ENCODE peak calls at places on chromosome 10, in ten cellular contexts. One of them, this sample, is unnamed.

GRCh38 chr10:102523250-102524029 is 19.7 kb downstream of the SUFU start:
- DNase-seq in fibroblast of lung: peak; percentile 51
- DNase-seq in fibroblast of mammary gland: peak; percentile 90
- DNase-seq in breast epithelium: no peak
- DNase-seq in HFFc6: peak; percentile 51
- DNase-seq in fibroblast of the aortic adventitia: peak; percentile 92
- DNase-seq in hepatocyte: no peak
- DNase-seq in WTC11: no peak
- DNase-seq in activated CD8-positive, alpha-beta T cell treated with anti-CD3 and anti-CD28 coated beads for 36 hours: peak; percentile 18
- DNase-seq in bronchial epithelial cell: no peak
- DNase-seq in this sample: no peak

GRCh38 chr10:43064331-43065075 is 12.4 kb upstream of the RET start:
- DNase-seq in hepatocyte: no peak
- DNase-seq in WTC11: no peak
- DNase-seq in HFFc6: no peak
- DNase-seq in bronchial epithelial cell: no peak
- DNase-seq in activated CD8-positive, alpha-beta T cell treated with anti-CD3 and anti-CD28 coated beads for 36 hours: no peak
- DNase-seq in fibroblast of the aortic adventitia: no peak
- DNase-seq in fibroblast of lung: no peak
- DNase-seq in fibroblast of mammary gland: no peak
- DNase-seq in breast epithelium: no peak
- DNase-seq in this sample: no peak

GRCh38 chr10:58177362-58177947 is 90.2 kb downstream of the IPMK start:
- DNase-seq in bronchial epithelial cell: peak; percentile 44
- DNase-seq in fibroblast of lung: peak; percentile 64
- DNase-seq in fibroblast of mammary gland: peak; percentile 52
- DNase-seq in activated CD8-positive, alpha-beta T cell treated with anti-CD3 and anti-CD28 coated beads for 36 hours: no peak
- DNase-seq in HFFc6: no peak
- DNase-seq in fibroblast of the aortic adventitia: peak; percentile 66
- DNase-seq in hepatocyte: peak; percentile 23
- DNase-seq in WTC11: no peak
- DNase-seq in breast epithelium: no peak
- DNase-seq in this sample: no peak

GRCh38 chr10:7401156-7401555 is 9.7 kb downstream of the SFMBT2 start:
- DNase-seq in WTC11: no peak
- DNase-seq in fibroblast of lung: no peak
- DNase-seq in HFFc6: no peak
- DNase-seq in fibroblast of mammary gland: no peak
- DNase-seq in hepatocyte: no peak
- DNase-seq in activated CD8-positive, alpha-beta T cell treated with anti-CD3 and anti-CD28 coated beads for 36 hours: no peak
- DNase-seq in bronchial epithelial cell: no peak
- DNase-seq in fibroblast of the aortic adventitia: no peak
- DNase-seq in breast epithelium: no peak
- DNase-seq in this sample: no peak

GRCh38 chr10:85420501-85421191 is 945.9 kb downstream of the GRID1 start:
- DNase-seq in breast epithelium: no peak
- DNase-seq in fibroblast of mammary gland: no peak
- DNase-seq in bronchial epithelial cell: no peak
- DNase-seq in activated CD8-positive, alpha-beta T cell treated with anti-CD3 and anti-CD28 coated beads for 36 hours: no peak
- DNase-seq in fibroblast of lung: no peak
- DNase-seq in HFFc6: no peak
- DNase-seq in hepatocyte: no peak
- DNase-seq in WTC11: peak; percentile 70
- DNase-seq in fibroblast of the aortic adventitia: no peak
- DNase-seq in this sample: no peak

GRCh38 chr10:73771722-73772279 is 10.0 kb upstream of the CHCHD1 start:
- DNase-seq in fibroblast of mammary gland: peak; percentile 73
- DNase-seq in fibroblast of the aortic adventitia: peak; percentile 81
- DNase-seq in breast epithelium: no peak
- DNase-seq in HFFc6: no peak
- DNase-seq in bronchial epithelial cell: peak; percentile 46
- DNase-seq in hepatocyte: peak; percentile 92
- DNase-seq in fibroblast of lung: peak; percentile 80
- DNase-seq in WTC11: peak; percentile 79
- DNase-seq in activated CD8-positive, alpha-beta T cell treated with anti-CD3 and anti-CD28 coated beads for 36 hours: peak; percentile 82
- DNase-seq in this sample: peak; percentile 27

GRCh38 chr10:3499120-3499519 is 285.9 kb downstream of the KLF6 start:
- DNase-seq in hepatocyte: no peak
- DNase-seq in HFFc6: no peak
- DNase-seq in fibroblast of lung: peak; percentile 56
- DNase-seq in WTC11: no peak
- DNase-seq in breast epithelium: no peak
- DNase-seq in fibroblast of the aortic adventitia: peak; percentile 46
- DNase-seq in activated CD8-positive, alpha-beta T cell treated with anti-CD3 and anti-CD28 coated beads for 36 hours: no peak
- DNase-seq in bronchial epithelial cell: peak; percentile 66
- DNase-seq in fibroblast of mammary gland: no peak
- DNase-seq in this sample: no peak

GRCh38 chr10:102645741-102646609 is 1.7 kb downstream of the TRIM8 start:
- DNase-seq in fibroblast of mammary gland: peak; percentile 99
- DNase-seq in WTC11: peak; percentile 47
- DNase-seq in hepatocyte: peak; percentile 88
- DNase-seq in HFFc6: peak; percentile 93
- DNase-seq in fibroblast of the aortic adventitia: peak; percentile 95
- DNase-seq in activated CD8-positive, alpha-beta T cell treated with anti-CD3 and anti-CD28 coated beads for 36 hours: peak; percentile 92
- DNase-seq in breast epithelium: peak; percentile 82
- DNase-seq in fibroblast of lung: peak; percentile 99
- DNase-seq in bronchial epithelial cell: peak; percentile 95
- DNase-seq in this sample: peak; percentile 62

GRCh38 chr10:117342638-117343037 is 32.6 kb downstream of the PDZD8 start:
- DNase-seq in HFFc6: peak; percentile 70
- DNase-seq in bronchial epithelial cell: peak; percentile 43
- DNase-seq in fibroblast of lung: peak; percentile 88
- DNase-seq in fibroblast of mammary gland: peak; percentile 70
- DNase-seq in WTC11: no peak
- DNase-seq in activated CD8-positive, alpha-beta T cell treated with anti-CD3 and anti-CD28 coated beads for 36 hours: no peak
- DNase-seq in breast epithelium: no peak
- DNase-seq in hepatocyte: no peak
- DNase-seq in fibroblast of the aortic adventitia: peak; percentile 94
- DNase-seq in this sample: no peak

GRCh38 chr10:5242585-5242984 is 45.9 kb downstream of the AKR1C4 start:
- DNase-seq in activated CD8-positive, alpha-beta T cell treated with anti-CD3 and anti-CD28 coated beads for 36 hours: no peak
- DNase-seq in hepatocyte: no peak
- DNase-seq in fibroblast of mammary gland: no peak
- DNase-seq in fibroblast of the aortic adventitia: no peak
- DNase-seq in HFFc6: no peak
- DNase-seq in fibroblast of lung: no peak
- DNase-seq in breast epithelium: no peak
- DNase-seq in bronchial epithelial cell: peak; percentile 13
- DNase-seq in WTC11: no peak
- DNase-seq in this sample: no peak

GRCh38 chr10:124403548-124403947 is 15.2 kb downstream of the OAT start:
- DNase-seq in HFFc6: peak; percentile 81
- DNase-seq in WTC11: peak; percentile 30
- DNase-seq in hepatocyte: peak; percentile 90
- DNase-seq in fibroblast of lung: peak; percentile 86
- DNase-seq in fibroblast of mammary gland: peak; percentile 86
- DNase-seq in breast epithelium: no peak
- DNase-seq in bronchial epithelial cell: peak; percentile 83
- DNase-seq in fibroblast of the aortic adventitia: peak; percentile 82
- DNase-seq in activated CD8-positive, alpha-beta T cell treated with anti-CD3 and anti-CD28 coated beads for 36 hours: peak; percentile 48
- DNase-seq in this sample: no peak

GRCh38 chr10:124409696-124410095 is 9.0 kb downstream of the OAT start:
- DNase-seq in fibroblast of the aortic adventitia: peak; percentile 38
- DNase-seq in WTC11: no peak
- DNase-seq in breast epithelium: no peak
- DNase-seq in fibroblast of lung: no peak
- DNase-seq in bronchial epithelial cell: no peak
- DNase-seq in hepatocyte: no peak
- DNase-seq in activated CD8-positive, alpha-beta T cell treated with anti-CD3 and anti-CD28 coated beads for 36 hours: no peak
- DNase-seq in HFFc6: no peak
- DNase-seq in fibroblast of mammary gland: no peak
- DNase-seq in this sample: no peak

GRCh38 chr10:124414077-124414476 is 4.6 kb downstream of the OAT start:
- DNase-seq in bronchial epithelial cell: no peak
- DNase-seq in fibroblast of lung: peak; percentile 66
- DNase-seq in activated CD8-positive, alpha-beta T cell treated with anti-CD3 and anti-CD28 coated beads for 36 hours: no peak
- DNase-seq in fibroblast of mammary gland: peak; percentile 46
- DNase-seq in fibroblast of the aortic adventitia: peak; percentile 83
- DNase-seq in breast epithelium: no peak
- DNase-seq in WTC11: no peak
- DNase-seq in hepatocyte: no peak
- DNase-seq in HFFc6: no peak
- DNase-seq in this sample: no peak

GRCh38 chr10:124407451-124407850 is 11.3 kb downstream of the OAT start:
- DNase-seq in breast epithelium: no peak
- DNase-seq in activated CD8-positive, alpha-beta T cell treated with anti-CD3 and anti-CD28 coated beads for 36 hours: no peak
- DNase-seq in fibroblast of mammary gland: no peak
- DNase-seq in HFFc6: no peak
- DNase-seq in bronchial epithelial cell: no peak
- DNase-seq in fibroblast of the aortic adventitia: no peak
- DNase-seq in fibroblast of lung: no peak
- DNase-seq in WTC11: no peak
- DNase-seq in hepatocyte: no peak
- DNase-seq in this sample: no peak

GRCh38 chr10:124408357-124408756 is 10.4 kb downstream of the OAT start:
- DNase-seq in breast epithelium: no peak
- DNase-seq in WTC11: no peak
- DNase-seq in HFFc6: no peak
- DNase-seq in fibroblast of the aortic adventitia: no peak
- DNase-seq in hepatocyte: no peak
- DNase-seq in activated CD8-positive, alpha-beta T cell treated with anti-CD3 and anti-CD28 coated beads for 36 hours: no peak
- DNase-seq in fibroblast of lung: no peak
- DNase-seq in fibroblast of mammary gland: no peak
- DNase-seq in bronchial epithelial cell: no peak
- DNase-seq in this sample: no peak
- TF ChIP-seq CTCF in breast epithelium: no peak
- TF ChIP-seq CTCF in WTC11: no peak
- TF ChIP-seq CTCF in HFFc6: no peak
- TF ChIP-seq CTCF in fibroblast of the aortic adventitia: no peak
- TF ChIP-seq CTCF in hepatocyte: no peak
- TF ChIP-seq CTCF in activated CD8-positive, alpha-beta T cell treated with anti-CD3 and anti-CD28 coated beads for 36 hours: no peak
- TF ChIP-seq CTCF in fibroblast of lung: no peak
- TF ChIP-seq CTCF in fibroblast of mammary gland: no peak
- TF ChIP-seq CTCF in bronchial epithelial cell: no peak
- TF ChIP-seq CTCF in this sample: no peak

GRCh38 chr10:96556003-96556402 is 30.8 kb downstream of the TM9SF3 start:
- DNase-seq in breast epithelium: no peak
- DNase-seq in fibroblast of lung: peak; percentile 19
- DNase-seq in fibroblast of mammary gland: peak; percentile 20
- DNase-seq in WTC11: no peak
- DNase-seq in HFFc6: peak; percentile 25
- DNase-seq in activated CD8-positive, alpha-beta T cell treated with anti-CD3 and anti-CD28 coated beads for 36 hours: no peak
- DNase-seq in fibroblast of the aortic adventitia: peak; percentile 11
- DNase-seq in hepatocyte: peak; percentile 20
- DNase-seq in bronchial epithelial cell: peak; percentile 24
- DNase-seq in this sample: no peak
- TF ChIP-seq CTCF in breast epithelium: no peak
- TF ChIP-seq CTCF in fibroblast of lung: peak; percentile 37
- TF ChIP-seq CTCF in fibroblast of mammary gland: peak; percentile 39
- TF ChIP-seq CTCF in WTC11: no peak
- TF ChIP-seq CTCF in HFFc6: peak; percentile 68
- TF ChIP-seq CTCF in activated CD8-positive, alpha-beta T cell treated with anti-CD3 and anti-CD28 coated beads for 36 hours: peak; percentile 33
- TF ChIP-seq CTCF in fibroblast of the aortic adventitia: peak; percentile 34
- TF ChIP-seq CTCF in hepatocyte: peak; percentile 50
- TF ChIP-seq CTCF in bronchial epithelial cell: peak; percentile 32
- TF ChIP-seq CTCF in this sample: no peak

GRCh38 chr10:95325863-95326262 is 35.1 kb upstream of the PDLIM1 start:
- DNase-seq in WTC11: no peak
- DNase-seq in fibroblast of lung: no peak
- DNase-seq in fibroblast of mammary gland: no peak
- DNase-seq in fibroblast of the aortic adventitia: no peak
- DNase-seq in activated CD8-positive, alpha-beta T cell treated with anti-CD3 and anti-CD28 coated beads for 36 hours: no peak
- DNase-seq in HFFc6: no peak
- DNase-seq in bronchial epithelial cell: no peak
- DNase-seq in hepatocyte: no peak
- DNase-seq in breast epithelium: no peak
- DNase-seq in this sample: no peak

GRCh38 chr10:95327367-95327766 is 36.6 kb upstream of the PDLIM1 start:
- DNase-seq in hepatocyte: peak; percentile 34
- DNase-seq in HFFc6: peak; percentile 40
- DNase-seq in activated CD8-positive, alpha-beta T cell treated with anti-CD3 and anti-CD28 coated beads for 36 hours: no peak
- DNase-seq in fibroblast of the aortic adventitia: peak; percentile 20
- DNase-seq in breast epithelium: peak; percentile 65
- DNase-seq in fibroblast of mammary gland: peak; percentile 63
- DNase-seq in fibroblast of lung: peak; percentile 12
- DNase-seq in WTC11: no peak
- DNase-seq in bronchial epithelial cell: peak; percentile 68
- DNase-seq in this sample: no peak

GRCh38 chr10:95326396-95326795 is 35.6 kb upstream of the PDLIM1 start:
- DNase-seq in activated CD8-positive, alpha-beta T cell treated with anti-CD3 and anti-CD28 coated beads for 36 hours: no peak
- DNase-seq in HFFc6: no peak
- DNase-seq in fibroblast of the aortic adventitia: no peak
- DNase-seq in fibroblast of lung: no peak
- DNase-seq in hepatocyte: no peak
- DNase-seq in breast epithelium: no peak
- DNase-seq in fibroblast of mammary gland: no peak
- DNase-seq in bronchial epithelial cell: no peak
- DNase-seq in WTC11: no peak
- DNase-seq in this sample: no peak

GRCh38 chr10:95329296-95329695 is 38.5 kb upstream of the PDLIM1 start:
- DNase-seq in WTC11: no peak
- DNase-seq in hepatocyte: no peak
- DNase-seq in activated CD8-positive, alpha-beta T cell treated with anti-CD3 and anti-CD28 coated beads for 36 hours: no peak
- DNase-seq in fibroblast of mammary gland: no peak
- DNase-seq in breast epithelium: no peak
- DNase-seq in bronchial epithelial cell: peak; percentile 72
- DNase-seq in fibroblast of the aortic adventitia: no peak
- DNase-seq in HFFc6: no peak
- DNase-seq in fibroblast of lung: no peak
- DNase-seq in this sample: no peak

GRCh38 chr10:95328013-95328412 is 37.2 kb upstream of the PDLIM1 start:
- DNase-seq in hepatocyte: no peak
- DNase-seq in breast epithelium: no peak
- DNase-seq in activated CD8-positive, alpha-beta T cell treated with anti-CD3 and anti-CD28 coated beads for 36 hours: no peak
- DNase-seq in fibroblast of lung: no peak
- DNase-seq in bronchial epithelial cell: no peak
- DNase-seq in HFFc6: no peak
- DNase-seq in WTC11: no peak
- DNase-seq in fibroblast of the aortic adventitia: no peak
- DNase-seq in fibroblast of mammary gland: no peak
- DNase-seq in this sample: no peak
- TF ChIP-seq CTCF in hepatocyte: no peak
- TF ChIP-seq CTCF in breast epithelium: no peak
- TF ChIP-seq CTCF in activated CD8-positive, alpha-beta T cell treated with anti-CD3 and anti-CD28 coated beads for 36 hours: no peak
- TF ChIP-seq CTCF in fibroblast of lung: no peak
- TF ChIP-seq CTCF in bronchial epithelial cell: no peak
- TF ChIP-seq CTCF in HFFc6: no peak
- TF ChIP-seq CTCF in WTC11: no peak
- TF ChIP-seq CTCF in fibroblast of the aortic adventitia: no peak
- TF ChIP-seq CTCF in fibroblast of mammary gland: no peak
- TF ChIP-seq CTCF in this sample: no peak

GRCh38 chr10:130141038-130141437 is 4.8 kb downstream of the GLRX3 start:
- DNase-seq in fibroblast of mammary gland: no peak
- DNase-seq in fibroblast of the aortic adventitia: no peak
- DNase-seq in WTC11: no peak
- DNase-seq in bronchial epithelial cell: no peak
- DNase-seq in fibroblast of lung: no peak
- DNase-seq in activated CD8-positive, alpha-beta T cell treated with anti-CD3 and anti-CD28 coated beads for 36 hours: no peak
- DNase-seq in HFFc6: no peak
- DNase-seq in breast epithelium: no peak
- DNase-seq in hepatocyte: no peak
- DNase-seq in this sample: no peak
- TF ChIP-seq CTCF in fibroblast of mammary gland: no peak
- TF ChIP-seq CTCF in fibroblast of the aortic adventitia: no peak
- TF ChIP-seq CTCF in WTC11: no peak
- TF ChIP-seq CTCF in bronchial epithelial cell: no peak
- TF ChIP-seq CTCF in fibroblast of lung: no peak
- TF ChIP-seq CTCF in activated CD8-positive, alpha-beta T cell treated with anti-CD3 and anti-CD28 coated beads for 36 hours: no peak
- TF ChIP-seq CTCF in HFFc6: no peak
- TF ChIP-seq CTCF in breast epithelium: no peak
- TF ChIP-seq CTCF in hepatocyte: no peak
- TF ChIP-seq CTCF in this sample: no peak

GRCh38 chr10:70812814-70813213 is 2.9 kb upstream of the SGPL1 start:
- DNase-seq in WTC11: no peak
- DNase-seq in HFFc6: no peak
- DNase-seq in activated CD8-positive, alpha-beta T cell treated with anti-CD3 and anti-CD28 coated beads for 36 hours: no peak
- DNase-seq in fibroblast of mammary gland: no peak
- DNase-seq in fibroblast of lung: no peak
- DNase-seq in fibroblast of the aortic adventitia: no peak
- DNase-seq in hepatocyte: no peak
- DNase-seq in breast epithelium: no peak
- DNase-seq in bronchial epithelial cell: no peak
- DNase-seq in this sample: no peak
- TF ChIP-seq CTCF in WTC11: no peak
- TF ChIP-seq CTCF in HFFc6: no peak
- TF ChIP-seq CTCF in activated CD8-positive, alpha-beta T cell treated with anti-CD3 and anti-CD28 coated beads for 36 hours: no peak
- TF ChIP-seq CTCF in fibroblast of mammary gland: no peak
- TF ChIP-seq CTCF in fibroblast of lung: no peak
- TF ChIP-seq CTCF in fibroblast of the aortic adventitia: no peak
- TF ChIP-seq CTCF in hepatocyte: no peak
- TF ChIP-seq CTCF in breast epithelium: no peak
- TF ChIP-seq CTCF in bronchial epithelial cell: no peak
- TF ChIP-seq CTCF in this sample: no peak

This sample was measured in activated B cell treated with CpG ODN at 0.5 μM for 24 hours.